ENCODE peak calls at places on chromosome 22, in six cellular contexts. M, U, D, A, T and L are unnamed samples.

GRCh38 chr22:40178417-40179409 is 988 bp downstream of the TNRC6B start:
- DNase-seq in D (peak), M (peak), A (no peak), U (peak), T (no peak), L (peak)

GRCh38 chr22:20605328-20605727 is 97.9 kb downstream of the MED15 start:
- DNase-seq in U (no peak), M (no peak), A (no peak), D (no peak), T (no peak), L (no peak)

GRCh38 chr22:47836957-47837356 is 1074.5 kb downstream of the TBC1D22A start:
- DNase-seq in D (no peak), T (no peak), U (no peak), A (no peak), M (no peak), L (no peak)

GRCh38 chr22:38316340-38317236 is 645 bp downstream of the CSNK1E start:
- DNase-seq in D (no peak), M (peak), U (peak), A (peak), T (peak), L (peak)

GRCh38 chr22:23478175-23478574 is 101.9 kb downstream of the IGLL1 start:
- DNase-seq in U (no peak), M (no peak), D (no peak), T (no peak), A (no peak), L (no peak)

GRCh38 chr22:40418366-40419201 is 48.2 kb downstream of the SGSM3 start:
- DNase-seq in M (peak), U (no peak), T (no peak), D (no peak), A (peak), L (peak)

GRCh38 chr22:49629586-49630447 is 197.9 kb downstream of the BRD1 start:
- DNase-seq in M (peak), U (no peak), D (no peak), A (no peak), T (no peak), L (no peak)

GRCh38 chr22:46367707-46368191 is 32.2 kb downstream of the TRMU start:
- DNase-seq in M (peak), T (peak), A (no peak), D (peak), U (peak), L (peak)

GRCh38 chr22:38858492-38858891 is 13.5 kb downstream of the CBX6 start:
- DNase-seq in U (no peak), A (no peak), T (no peak), D (no peak), M (no peak), L (no peak)

GRCh38 chr22:47200273-47201051 is 438.0 kb downstream of the TBC1D22A start:
- DNase-seq in A (no peak), T (no peak), D (no peak), U (no peak), M (no peak), L (no peak)

GRCh38 chr22:37045958-37046357 is 5.6 kb upstream of the KCTD17 start:
- DNase-seq in A (no peak), U (no peak), D (no peak), T (no peak), M (no peak), L (no peak)

GRCh38 chr22:38347944-38348750 is 30.9 kb upstream of the CSNK1E start:
- DNase-seq in M (no peak), D (no peak), T (no peak), U (no peak), A (no peak), L (no peak)

GRCh38 chr22:46501701-46502100 is 35.7 kb downstream of the CELSR1 start:
- DNase-seq in T (no peak), M (no peak), A (no peak), D (no peak), U (no peak), L (no peak)

GRCh38 chr22:48651036-48651890 is 1176.4 kb downstream of the BRD1 start:
- DNase-seq in D (no peak), M (no peak), T (no peak), U (no peak), A (no peak), L (no peak)

GRCh38 chr22:27477171-27477570 is 324.4 kb downstream of the MN1 start:
- DNase-seq in D (no peak), M (no peak), T (no peak), U (no peak), A (no peak), L (no peak)

GRCh38 chr22:18133452-18133851 is 16.5 kb upstream of the USP18 start:
- DNase-seq in T (no peak), D (no peak), A (no peak), U (no peak), M (no peak), L (no peak)

GRCh38 chr22:38104084-38104483 is 6.4 kb downstream of the BAIAP2L2 start:
- DNase-seq in M (peak), A (no peak), D (no peak), T (no peak), U (no peak), L (no peak)